ENCODE peak calls at places on chromosomes 11 and 22, in five cellular contexts. One of them, this sample, is unnamed.

GRCh38 chr22:20268350-20269012 is 363 bp upstream of the RTN4R start:
- DNase-seq in CD8-positive, alpha-beta T cell: peak; percentile 44
- DNase-seq in caudate nucleus: no peak
- DNase-seq in prostate gland: peak; percentile 48
- DNase-seq in AG04450: no peak
- DNase-seq in this sample: no peak

GRCh38 chr22:43270314-43270908 is 72.8 kb downstream of the SCUBE1 start:
- DNase-seq in AG04450: no peak
- DNase-seq in CD8-positive, alpha-beta T cell: no peak
- DNase-seq in caudate nucleus: no peak
- DNase-seq in prostate gland: no peak
- DNase-seq in this sample: no peak

GRCh38 chr22:43060213-43060612 is 29.0 kb downstream of the TTLL1 start:
- DNase-seq in CD8-positive, alpha-beta T cell: peak; percentile 28
- DNase-seq in AG04450: no peak
- DNase-seq in caudate nucleus: no peak
- DNase-seq in prostate gland: no peak
- DNase-seq in this sample: no peak

GRCh38 chr11:69151811-69152210 is 3.9 kb upstream of the SMIM38 start:
- DNase-seq in prostate gland: no peak
- DNase-seq in CD8-positive, alpha-beta T cell: no peak
- DNase-seq in caudate nucleus: no peak
- DNase-seq in AG04450: no peak
- DNase-seq in this sample: no peak

GRCh38 chr11:131468565-131468964 is 98.2 kb downstream of the NTM start:
- DNase-seq in prostate gland: no peak
- DNase-seq in AG04450: no peak
- DNase-seq in CD8-positive, alpha-beta T cell: no peak
- DNase-seq in caudate nucleus: no peak
- DNase-seq in this sample: no peak

GRCh38 chr22:40572976-40573375 is 63.5 kb downstream of the MRTFA start:
- DNase-seq in prostate gland: no peak
- DNase-seq in AG04450: no peak
- DNase-seq in CD8-positive, alpha-beta T cell: no peak
- DNase-seq in caudate nucleus: no peak
- DNase-seq in this sample: no peak

GRCh38 chr22:38440747-38441350 is 14.2 kb downstream of the KCNJ4 start:
- DNase-seq in prostate gland: no peak
- DNase-seq in caudate nucleus: no peak
- DNase-seq in CD8-positive, alpha-beta T cell: no peak
- DNase-seq in AG04450: no peak
- DNase-seq in this sample: no peak

GRCh38 chr11:84390441-84391078 is 1104.4 kb upstream of the CCDC90B start:
- DNase-seq in caudate nucleus: no peak
- DNase-seq in prostate gland: no peak
- DNase-seq in AG04450: no peak
- DNase-seq in CD8-positive, alpha-beta T cell: no peak
- DNase-seq in this sample: no peak

GRCh38 chr11:71221851-71222250 is 30.5 kb downstream of the SHANK2 start:
- DNase-seq in CD8-positive, alpha-beta T cell: no peak
- DNase-seq in prostate gland: no peak
- DNase-seq in AG04450: no peak
- DNase-seq in caudate nucleus: no peak
- DNase-seq in this sample: no peak

GRCh38 chr11:123757976-123758375 is 3.7 kb upstream of the OR6X1 start:
- DNase-seq in prostate gland: no peak
- DNase-seq in caudate nucleus: no peak
- DNase-seq in AG04450: no peak
- DNase-seq in CD8-positive, alpha-beta T cell: no peak
- DNase-seq in this sample: no peak

GRCh38 chr22:50011447-50012200 is 941 bp downstream of the IL17REL start:
- DNase-seq in caudate nucleus: no peak
- DNase-seq in CD8-positive, alpha-beta T cell: no peak
- DNase-seq in AG04450: no peak
- DNase-seq in prostate gland: no peak
- DNase-seq in this sample: no peak

GRCh38 chr11:34616830-34617504 is 3.9 kb upstream of the EHF start:
- DNase-seq in prostate gland: no peak
- DNase-seq in caudate nucleus: no peak
- DNase-seq in AG04450: no peak
- DNase-seq in CD8-positive, alpha-beta T cell: no peak
- DNase-seq in this sample: no peak

GRCh38 chr22:33331017-33331416 is 272.8 kb upstream of the SYN3 start:
- DNase-seq in prostate gland: no peak
- DNase-seq in CD8-positive, alpha-beta T cell: no peak
- DNase-seq in AG04450: no peak
- DNase-seq in caudate nucleus: no peak
- DNase-seq in this sample: no peak

GRCh38 chr11:64074239-64074638 is 38.5 kb downstream of the FLRT1 start:
- DNase-seq in AG04450: no peak
- DNase-seq in prostate gland: no peak
- DNase-seq in caudate nucleus: no peak
- DNase-seq in CD8-positive, alpha-beta T cell: no peak
- DNase-seq in this sample: no peak

GRCh38 chr11:86374586-86374985 is at the start of gene CCDC81:
- DNase-seq in caudate nucleus: no peak
- DNase-seq in AG04450: no peak
- DNase-seq in prostate gland: no peak
- DNase-seq in CD8-positive, alpha-beta T cell: no peak
- DNase-seq in this sample: no peak

GRCh38 chr22:39142088-39142667 is 10.3 kb downstream of the CBX7 start:
- DNase-seq in CD8-positive, alpha-beta T cell: no peak
- DNase-seq in prostate gland: no peak
- DNase-seq in caudate nucleus: no peak
- DNase-seq in AG04450: no peak
- DNase-seq in this sample: no peak

GRCh38 chr11:44609028-44609782 is 43.7 kb downstream of the CD82 start:
- DNase-seq in caudate nucleus: no peak
- DNase-seq in prostate gland: no peak
- DNase-seq in CD8-positive, alpha-beta T cell: peak; percentile 55
- DNase-seq in AG04450: no peak
- DNase-seq in this sample: no peak

GRCh38 chr11:20790622-20791021 is 121.2 kb downstream of the NELL1 start:
- DNase-seq in caudate nucleus: no peak
- DNase-seq in AG04450: no peak
- DNase-seq in CD8-positive, alpha-beta T cell: no peak
- DNase-seq in prostate gland: no peak
- DNase-seq in this sample: no peak

GRCh38 chr11:3119141-3119821 is 45.8 kb downstream of the OSBPL5 start:
- DNase-seq in prostate gland: no peak
- DNase-seq in AG04450: no peak
- DNase-seq in CD8-positive, alpha-beta T cell: no peak
- DNase-seq in caudate nucleus: no peak
- DNase-seq in this sample: no peak

GRCh38 chr22:32423664-32424063 is 11.6 kb upstream of the RTCB start:
- DNase-seq in AG04450: no peak
- DNase-seq in caudate nucleus: no peak
- DNase-seq in CD8-positive, alpha-beta T cell: no peak
- DNase-seq in prostate gland: no peak
- DNase-seq in this sample: no peak

GRCh38 chr11:133163463-133164419 is 368.6 kb downstream of the OPCML start:
- DNase-seq in prostate gland: peak; percentile 20
- DNase-seq in AG04450: peak; percentile 15
- DNase-seq in caudate nucleus: no peak
- DNase-seq in CD8-positive, alpha-beta T cell: no peak
- DNase-seq in this sample: no peak

GRCh38 chr11:3136542-3137455 is 28.3 kb downstream of the OSBPL5 start:
- DNase-seq in caudate nucleus: no peak
- DNase-seq in prostate gland: no peak
- DNase-seq in AG04450: no peak
- DNase-seq in CD8-positive, alpha-beta T cell: no peak
- DNase-seq in this sample: no peak

GRCh38 chr11:111937859-111938258 is 716 bp downstream of the DIXDC1 start:
- DNase-seq in prostate gland: no peak
- DNase-seq in caudate nucleus: no peak
- DNase-seq in CD8-positive, alpha-beta T cell: no peak
- DNase-seq in AG04450: no peak
- DNase-seq in this sample: no peak

GRCh38 chr22:38614331-38615122 is 41.7 kb downstream of the FAM227A start:
- DNase-seq in caudate nucleus: no peak
- DNase-seq in prostate gland: peak; percentile 15
- DNase-seq in CD8-positive, alpha-beta T cell: no peak
- DNase-seq in AG04450: no peak
- DNase-seq in this sample: no peak

GRCh38 chr22:49364398-49364797 is 463.3 kb downstream of the BRD1 start:
- DNase-seq in prostate gland: no peak
- DNase-seq in CD8-positive, alpha-beta T cell: no peak
- DNase-seq in caudate nucleus: no peak
- DNase-seq in AG04450: no peak
- DNase-seq in this sample: no peak

GRCh38 chr22:19175026-19175601 is 3.4 kb downstream of the SLC25A1 start:
- DNase-seq in caudate nucleus: no peak
- DNase-seq in AG04450: no peak
- DNase-seq in CD8-positive, alpha-beta T cell: no peak
- DNase-seq in prostate gland: no peak
- DNase-seq in this sample: no peak

GRCh38 chr11:122209619-122210377 is 93.8 kb upstream of the BLID start:
- DNase-seq in prostate gland: no peak
- DNase-seq in AG04450: peak; percentile 59
- DNase-seq in CD8-positive, alpha-beta T cell: no peak
- DNase-seq in caudate nucleus: no peak
- DNase-seq in this sample: no peak

GRCh38 chr11:94938399-94939055 is 34.8 kb downstream of the CWC15 start:
- DNase-seq in caudate nucleus: no peak
- DNase-seq in AG04450: no peak
- DNase-seq in prostate gland: peak; percentile 36
- DNase-seq in CD8-positive, alpha-beta T cell: no peak
- DNase-seq in this sample: peak; percentile 86

GRCh38 chr22:25837288-25837900 is 95.4 kb downstream of the MYO18B start:
- DNase-seq in AG04450: no peak
- DNase-seq in CD8-positive, alpha-beta T cell: no peak
- DNase-seq in prostate gland: no peak
- DNase-seq in caudate nucleus: no peak
- DNase-seq in this sample: no peak

GRCh38 chr11:72308226-72309073 is 64.5 kb upstream of the PHOX2A start:
- DNase-seq in AG04450: peak; percentile 91
- DNase-seq in CD8-positive, alpha-beta T cell: no peak
- DNase-seq in caudate nucleus: no peak
- DNase-seq in prostate gland: no peak
- DNase-seq in this sample: no peak

GRCh38 chr22:27873476-27873875 is 45.6 kb downstream of the PITPNB start:
- DNase-seq in caudate nucleus: no peak
- DNase-seq in AG04450: no peak
- DNase-seq in prostate gland: no peak
- DNase-seq in CD8-positive, alpha-beta T cell: no peak
- DNase-seq in this sample: no peak

GRCh38 chr22:21014202-21015050 is 539 bp upstream of the P2RX6 start:
- DNase-seq in caudate nucleus: peak; percentile 33
- DNase-seq in prostate gland: peak; percentile 64
- DNase-seq in CD8-positive, alpha-beta T cell: peak; percentile 83
- DNase-seq in AG04450: peak; percentile 74
- DNase-seq in this sample: peak; percentile 85

GRCh38 chr22:50712341-50713007 is 25.5 kb upstream of the ACR start:
- DNase-seq in caudate nucleus: no peak
- DNase-seq in AG04450: no peak
- DNase-seq in prostate gland: no peak
- DNase-seq in CD8-positive, alpha-beta T cell: no peak
- DNase-seq in this sample: no peak

DNA sequence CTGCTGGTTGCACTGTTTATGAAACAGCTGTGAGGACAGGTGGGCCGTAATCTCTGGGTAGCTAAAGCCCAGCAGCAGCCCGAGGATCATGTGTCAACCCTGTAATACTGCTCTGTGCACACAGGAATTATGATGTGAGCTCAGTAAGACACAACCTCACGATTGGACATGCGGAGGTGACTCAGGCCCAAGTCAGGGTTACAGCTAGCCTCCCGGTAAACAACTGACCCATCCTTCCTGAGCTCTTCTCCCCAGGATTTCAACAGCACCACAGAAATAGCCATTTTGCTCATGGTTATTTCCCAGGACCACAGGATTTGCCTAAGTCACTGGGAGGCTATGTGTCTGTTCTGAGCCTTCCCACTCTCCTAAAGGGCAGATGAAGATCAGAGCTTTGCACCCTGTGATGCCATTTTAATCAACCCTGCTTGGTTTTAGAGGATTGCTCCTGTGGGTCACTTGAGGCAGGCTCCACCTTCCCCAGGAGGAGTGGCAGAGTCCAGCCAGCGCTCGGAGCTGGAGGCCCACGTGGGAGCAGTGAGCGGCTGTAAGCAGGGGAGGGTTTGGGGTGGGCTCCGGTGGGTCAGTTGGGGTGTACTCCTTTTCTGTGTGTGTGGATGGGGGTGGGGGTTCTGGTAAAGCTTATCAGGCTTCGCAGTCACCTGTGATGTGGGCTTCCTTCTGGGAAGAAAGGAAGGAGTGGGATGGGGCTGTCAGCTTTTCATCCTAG is at the start of gene AMPD3:
- DNase-seq in CD8-positive, alpha-beta T cell: no peak
- DNase-seq in prostate gland: peak; percentile 42
- DNase-seq in caudate nucleus: no peak
- DNase-seq in AG04450: peak; percentile 96
- DNase-seq in this sample: no peak
- H3K27ac ChIP-seq in CD8-positive, alpha-beta T cell: peak within 1 kb of the TSS; percentile 10
- H3K27ac ChIP-seq in prostate gland: peak within 1 kb of the TSS; percentile 74
- H3K27ac ChIP-seq in caudate nucleus: peak within 1 kb of the TSS; percentile 50
- H3K27ac ChIP-seq in AG04450: peak within 1 kb of the TSS; percentile 98
- H3K27ac ChIP-seq in this sample: peak within 1 kb of the TSS; percentile 99

GRCh38 chr11:88355887-88356286 is 18.4 kb upstream of the CTSC start:
- DNase-seq in AG04450: no peak
- DNase-seq in prostate gland: no peak
- DNase-seq in caudate nucleus: no peak
- DNase-seq in CD8-positive, alpha-beta T cell: no peak
- DNase-seq in this sample: no peak
- H3K27ac ChIP-seq in AG04450: no peak overlapping the region
- H3K27ac ChIP-seq in prostate gland: no peak overlapping the region
- H3K27ac ChIP-seq in caudate nucleus: no peak overlapping the region
- H3K27ac ChIP-seq in CD8-positive, alpha-beta T cell: no peak overlapping the region
- H3K27ac ChIP-seq in this sample: no peak overlapping the region

DNA sequence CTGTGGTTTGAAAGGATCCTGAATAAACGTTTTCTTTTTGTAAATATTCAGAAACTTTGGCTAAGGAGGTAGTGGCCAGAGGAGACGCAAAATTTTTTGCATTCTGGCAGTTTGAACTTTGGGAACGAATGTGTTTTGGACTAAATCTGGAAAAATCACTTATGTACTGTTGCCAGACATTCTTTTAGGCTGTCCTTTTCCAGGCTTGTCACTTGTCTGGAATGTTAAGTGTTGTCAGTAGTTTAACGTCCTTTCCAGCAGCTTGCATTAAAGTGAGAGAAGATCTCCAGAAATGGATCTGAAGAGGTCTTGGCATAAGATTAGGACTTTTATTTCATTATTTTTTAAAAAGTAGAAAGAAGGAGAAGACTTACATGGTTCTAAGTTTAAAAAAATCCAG is 18.5 kb downstream of the SPECC1L start:
- DNase-seq in AG04450: peak; percentile 33
- DNase-seq in CD8-positive, alpha-beta T cell: no peak
- DNase-seq in caudate nucleus: no peak
- DNase-seq in prostate gland: no peak
- DNase-seq in this sample: no peak
- H3K27ac ChIP-seq in AG04450: no peak overlapping the region
- H3K27ac ChIP-seq in CD8-positive, alpha-beta T cell: no peak overlapping the region
- H3K27ac ChIP-seq in caudate nucleus: no peak overlapping the region
- H3K27ac ChIP-seq in prostate gland: no peak overlapping the region
- H3K27ac ChIP-seq in this sample: no peak overlapping the region

GRCh38 chr11:74844865-74845264 is 96.2 kb downstream of the RNF169 start:
- DNase-seq in caudate nucleus: no peak
- DNase-seq in CD8-positive, alpha-beta T cell: no peak
- DNase-seq in AG04450: no peak
- DNase-seq in prostate gland: no peak
- DNase-seq in this sample: no peak
- H3K27ac ChIP-seq in caudate nucleus: no peak overlapping the region
- H3K27ac ChIP-seq in CD8-positive, alpha-beta T cell: no peak overlapping the region
- H3K27ac ChIP-seq in AG04450: no peak overlapping the region
- H3K27ac ChIP-seq in prostate gland: no peak overlapping the region
- H3K27ac ChIP-seq in this sample: no peak overlapping the region

GRCh38 chr11:40293655-40294342 is 1165.7 kb downstream of the LRRC4C start:
- DNase-seq in caudate nucleus: peak; percentile 53
- DNase-seq in AG04450: peak; percentile 69
- DNase-seq in prostate gland: peak; percentile 9
- DNase-seq in CD8-positive, alpha-beta T cell: no peak
- DNase-seq in this sample: peak; percentile 60
- H3K27ac ChIP-seq in caudate nucleus: peak overlapping the region; percentile 95
- H3K27ac ChIP-seq in AG04450: peak overlapping the region; percentile 52
- H3K27ac ChIP-seq in prostate gland: no peak overlapping the region
- H3K27ac ChIP-seq in CD8-positive, alpha-beta T cell: no peak overlapping the region
- H3K27ac ChIP-seq in this sample: peak overlapping the region; percentile 93

This sample was measured in substantia nigra.